ENCODE peak calls at places on chromosomes 4 and X, in seven cellular contexts. K is cardiac muscle cell, S is WTC11, E is KBM-7, A is H54, U is neuronal stem cell, W is Karpas-422. F is an unnamed sample.

GRCh38 chrX:30597258-30598012 is 19.9 kb upstream of the TASL start:
- DNase-seq in U (no peak), W (no peak), E (peak; percentile 74), A (no peak), S (no peak), K (no peak), F (no peak)

GRCh38 chr4:88533937-88534750 is 10.6 kb upstream of the PYURF start:
- DNase-seq in S (no peak), E (no peak), K (peak; percentile 49), A (no peak), U (no peak), W (no peak), F (no peak)

GRCh38 chr4:168634276-168634802 is 137.5 kb downstream of the PALLD start:
- DNase-seq in K (peak; percentile 97), A (no peak), S (no peak), E (peak; percentile 50), W (no peak), U (peak; percentile 20), F (no peak)

GRCh38 chr4:140038031-140038533 is 115.9 kb downstream of the MAML3 start:
- DNase-seq in E (no peak), A (no peak), S (no peak), U (no peak), W (no peak), K (no peak), F (peak; percentile 59)

GRCh38 chrX:29687687-29688086 is 527.7 kb upstream of the MAGEB2 start:
- DNase-seq in U (no peak), A (no peak), S (no peak), E (no peak), W (no peak), K (peak; percentile 71), F (peak; percentile 7)

GRCh38 chrX:153883163-153883843 is 2.7 kb downstream of the L1CAM start:
- DNase-seq in A (no peak), W (no peak), K (no peak), S (no peak), E (no peak), U (no peak), F (no peak)

GRCh38 chr4:54098375-54098774 is 1.6 kb upstream of the GSX2 start:
- DNase-seq in E (no peak), K (no peak), U (no peak), A (no peak), S (no peak), W (no peak), F (no peak)

GRCh38 chr4:184805462-184806245 is 20.1 kb downstream of the ACSL1 start:
- DNase-seq in W (no peak), K (no peak), U (no peak), S (no peak), E (no peak), A (no peak), F (peak; percentile 30)

GRCh38 chr4:170672571-170672970 is 582.8 kb upstream of the AADAT start:
- DNase-seq in A (peak; percentile 5), E (no peak), K (no peak), U (no peak), S (no peak), W (no peak), F (peak; percentile 12)

GRCh38 chr4:138910914-138911336 is 104.7 kb upstream of the NOCT start:
- DNase-seq in A (peak; percentile 36), E (no peak), S (peak; percentile 24), K (peak; percentile 93), U (peak; percentile 67), W (no peak), F (peak; percentile 98)

GRCh38 chrX:70196961-70197805 is 19.9 kb downstream of the DGAT2L6 start:
- DNase-seq in A (peak; percentile 26), U (peak; percentile 32), K (peak; percentile 61), W (peak; percentile 93), S (peak; percentile 57), E (peak; percentile 78), F (peak; percentile 92)

GRCh38 chr4:21697583-21697982 is 251.0 kb downstream of the KCNIP4 start:
- DNase-seq in E (no peak), A (no peak), U (peak; percentile 6), K (peak; percentile 11), S (peak; percentile 73), W (no peak), F (peak; percentile 93)

GRCh38 chrX:150649096-150649870 is 43.9 kb upstream of the MTMR1 start:
- DNase-seq in K (peak; percentile 34), U (no peak), W (no peak), E (no peak), A (no peak), S (no peak), F (no peak)

GRCh38 chrX:26597981-26598380 is 382.0 kb downstream of the MAGEB5 start:
- DNase-seq in S (no peak), W (no peak), A (no peak), K (no peak), E (no peak), U (no peak), F (no peak)

F was measured in DMS53.